ENCODE peak calls at places on chromosomes 6 and 20, in five cellular contexts. U, L, X, W and V are unnamed samples.

GRCh38 chr6:26312501-26313390 is 52.3 kb upstream of the BTN3A2 start:
- DNase-seq in U (peak; percentile 75), X (peak; percentile 77), W (peak; percentile 59), L (peak; percentile 93), V (peak; percentile 86)

GRCh38 chr20:33076662-33077398 is 2.6 kb upstream of the BPIFB4 start:
- DNase-seq in W (no peak), U (no peak), L (no peak), X (no peak), V (peak; percentile 7)

GRCh38 chr6:68967549-68968300 is 332.6 kb downstream of the ADGRB3 start:
- DNase-seq in X (peak; percentile 18), L (peak; percentile 31), U (no peak), W (peak; percentile 26), V (peak; percentile 79)

GRCh38 chr6:45742591-45742990 is 273.1 kb downstream of the CLIC5 start:
- DNase-seq in U (no peak), W (no peak), L (no peak), X (no peak), V (peak; percentile 9)

GRCh38 chr20:41426361-41426900 is 59.8 kb upstream of the EMILIN3 start:
- DNase-seq in L (no peak), W (no peak), U (no peak), X (no peak), V (no peak)

GRCh38 chr20:20139403-20139802 is 87.1 kb downstream of the CFAP61 start:
- DNase-seq in X (no peak), U (no peak), L (no peak), W (no peak), V (no peak)

GRCh38 chr6:134806151-134806550 is 143.8 kb downstream of the ALDH8A1 start:
- DNase-seq in W (no peak), X (no peak), U (no peak), L (no peak), V (peak; percentile 48)

GRCh38 chr6:46746691-46747090 is at the start of gene ANKRD66:
- DNase-seq in U (no peak), X (no peak), L (no peak), W (no peak), V (no peak)

GRCh38 chr6:74249658-74250057 is 553.7 kb downstream of the CD109 start:
- DNase-seq in U (no peak), L (no peak), X (no peak), W (no peak), V (no peak)

GRCh38 chr20:31837896-31838397 is 7.5 kb downstream of the FOXS1 start:
- DNase-seq in U (no peak), W (no peak), X (no peak), L (peak; percentile 43), V (no peak)

GRCh38 chr20:12699374-12700228 is 309.2 kb upstream of the SPTLC3 start:
- DNase-seq in X (no peak), U (no peak), W (peak; percentile 40), L (no peak), V (no peak)

GRCh38 chr6:35713426-35713825 is 23.4 kb upstream of the ARMC12 start:
- DNase-seq in W (no peak), X (no peak), L (no peak), U (no peak), V (no peak)

GRCh38 chr6:122008105-122009100 is 391.0 kb upstream of the HSF2 start:
- DNase-seq in L (peak; percentile 48), X (no peak), W (no peak), U (no peak), V (peak; percentile 43)

GRCh38 chr20:41176711-41177552 is 39.6 kb downstream of the PLCG1 start:
- DNase-seq in W (no peak), U (no peak), X (no peak), L (no peak), V (no peak)

GRCh38 chr20:41161886-41162285 is 24.5 kb downstream of the PLCG1 start:
- DNase-seq in W (no peak), L (no peak), U (no peak), X (no peak), V (no peak)

GRCh38 chr20:20404546-20405092 is 36.7 kb downstream of the INSM1 start:
- DNase-seq in W (no peak), L (no peak), U (no peak), X (no peak), V (no peak)

GRCh38 chr6:158654960-158655485 is 5.2 kb downstream of the SYTL3 start:
- DNase-seq in X (no peak), U (no peak), L (no peak), W (no peak), V (peak; percentile 78)

GRCh38 chr20:48153523-48153922 is 368.2 kb upstream of the SULF2 start:
- DNase-seq in U (no peak), W (peak; percentile 13), L (no peak), X (no peak), V (no peak)

GRCh38 chr6:38846361-38846760 is 131.2 kb downstream of the DNAH8 start:
- DNase-seq in X (no peak), U (no peak), L (no peak), W (no peak), V (no peak)

GRCh38 chr6:73566954-73567591 is 46.2 kb upstream of the EEF1A1 start:
- DNase-seq in U (no peak), L (peak; percentile 59), X (peak; percentile 32), W (peak; percentile 84), V (peak; percentile 58)

GRCh38 chr20:32333988-32334885 is 23.9 kb upstream of the ASXL1 start:
- DNase-seq in X (no peak), W (peak; percentile 59), L (no peak), U (peak; percentile 83), V (no peak)

GRCh38 chr6:12008366-12009179 is 3.5 kb upstream of the HIVEP1 start:
- DNase-seq in U (peak; percentile 92), W (peak; percentile 88), L (peak; percentile 63), X (peak; percentile 81), V (peak; percentile 84)

GRCh38 chr6:160030103-160030502 is 61.2 kb downstream of the IGF2R start:
- DNase-seq in W (peak; percentile 68), X (peak; percentile 87), L (peak; percentile 95), U (peak; percentile 88), V (peak; percentile 97)

GRCh38 chr20:53778041-53778516 is 184.4 kb upstream of the ZNF217 start:
- DNase-seq in W (peak; percentile 83), L (no peak), X (no peak), U (no peak), V (no peak)

GRCh38 chr20:44388466-44389023 is 33.0 kb downstream of the HNF4A start:
- DNase-seq in L (peak; percentile 59), X (peak; percentile 46), U (peak; percentile 77), W (no peak), V (peak; percentile 83)

GRCh38 chr6:142474446-142475289 is 172.9 kb downstream of the ADGRG6 start:
- DNase-seq in U (peak; percentile 51), W (no peak), X (no peak), L (peak; percentile 52), V (peak; percentile 78)

GRCh38 chr6:157770946-157771345 is 52.1 kb upstream of the SNX9 start:
- DNase-seq in U (no peak), X (no peak), W (no peak), L (no peak), V (peak; percentile 19)

GRCh38 chr6:158506577-158506976 is 53.3 kb upstream of the TMEM181 start:
- DNase-seq in X (no peak), L (no peak), U (no peak), W (no peak), V (no peak)

DNA sequence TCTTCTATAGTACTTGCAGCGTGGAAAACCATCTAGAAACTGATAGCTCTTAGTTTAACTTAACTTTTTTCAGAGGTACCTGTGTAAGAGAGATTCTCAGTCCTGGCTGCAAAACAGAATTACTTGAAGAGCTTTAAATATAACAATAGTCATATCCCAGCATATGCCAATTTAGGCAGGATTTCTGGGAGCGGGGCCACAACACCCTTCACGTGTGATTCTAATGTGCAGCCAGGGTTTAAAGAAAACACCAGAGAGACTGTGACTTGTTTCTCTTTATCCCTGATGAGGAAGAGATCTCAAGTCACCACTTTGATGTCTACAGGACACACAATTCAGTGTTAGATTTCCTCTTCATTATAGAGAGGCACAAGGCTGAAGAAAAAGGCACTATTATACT is 103.7 kb downstream of the PDSS2 start:
- DNase-seq in L (no peak), U (no peak), W (no peak), X (no peak), V (no peak)
- H3K27me3 ChIP-seq in L (no peaks in the 10 kb centered on the region), U (no peaks in the 10 kb centered on the region), W (no peaks in the 10 kb centered on the region), X (no peaks in the 10 kb centered on the region), V (no peaks in the 10 kb centered on the region)

GRCh38 chr6:33116881-33117711 is 41.3 kb downstream of the HLA-DPB1 start:
- DNase-seq in U (no peak), L (no peak), X (no peak), W (no peak), V (peak; percentile 34)

GRCh38 chr6:33116417-33116816 is 40.6 kb downstream of the HLA-DPB1 start:
- DNase-seq in W (no peak), L (no peak), U (no peak), X (no peak), V (no peak)

GRCh38 chr6:33114428-33114827 is 38.6 kb downstream of the HLA-DPB1 start:
- DNase-seq in X (no peak), U (no peak), L (no peak), W (no peak), V (no peak)

GRCh38 chr6:33118525-33119123 is 42.8 kb downstream of the HLA-DPB1 start:
- DNase-seq in L (peak; percentile 16), W (no peak), X (no peak), U (no peak), V (peak; percentile 84)

GRCh38 chr6:33117826-33118277 is 42.1 kb downstream of the HLA-DPB1 start:
- DNase-seq in L (no peak), U (no peak), W (no peak), X (no peak), V (no peak)
- H3K27me3 ChIP-seq in L (peaks cover 33% of the 10 kb centered on the region), U (peaks cover 46% of the 10 kb centered on the region), W (peaks cover 7% of the 10 kb centered on the region), X (peaks cover 29% of the 10 kb centered on the region), V (peaks cover 38% of the 10 kb centered on the region)

DNA sequence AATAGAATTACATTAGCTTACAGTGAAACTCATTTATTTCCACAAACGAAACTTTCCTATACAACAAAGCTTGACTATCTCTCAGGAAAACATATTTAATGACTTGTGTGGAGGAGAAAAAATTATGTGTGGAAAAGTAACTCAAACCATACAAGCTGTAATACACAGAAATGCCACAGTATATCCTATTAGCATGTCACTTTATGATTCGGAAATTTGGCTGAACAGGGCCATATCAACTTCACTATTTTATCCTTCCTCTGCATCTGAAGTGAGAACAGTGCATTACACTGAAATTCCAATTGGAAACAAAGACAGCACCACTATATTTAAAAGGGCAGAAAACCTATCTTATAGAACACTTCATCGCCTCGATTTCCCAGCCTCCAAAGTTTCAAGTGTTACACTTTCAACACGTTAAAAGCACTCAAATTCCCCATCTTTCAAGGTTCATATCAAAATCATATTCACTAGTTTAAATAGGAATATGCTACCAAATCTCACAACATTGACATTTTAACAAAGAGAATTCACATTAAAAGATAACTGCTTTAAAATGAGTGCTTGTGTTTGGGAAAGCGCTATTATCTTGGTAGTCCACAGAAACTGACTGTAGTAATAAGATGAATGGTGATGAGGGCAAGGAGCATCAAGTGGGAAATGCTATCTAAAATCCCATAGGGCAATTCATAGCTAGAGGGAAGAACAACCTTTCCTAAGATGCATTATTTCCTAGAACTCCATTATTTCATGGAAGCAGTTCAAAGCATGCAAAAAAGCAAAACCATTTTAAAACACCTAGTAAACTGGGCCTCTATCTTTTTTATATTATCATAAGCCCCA is 1.8 kb downstream of the REV3L start:
- DNase-seq in W (no peak), U (no peak), X (no peak), L (no peak), V (peak; percentile 34)
- H3K27me3 ChIP-seq in W (no peaks in the 10 kb centered on the region), U (no peaks in the 10 kb centered on the region), X (no peaks in the 10 kb centered on the region), L (no peaks in the 10 kb centered on the region), V (no peaks in the 10 kb centered on the region)

DNA sequence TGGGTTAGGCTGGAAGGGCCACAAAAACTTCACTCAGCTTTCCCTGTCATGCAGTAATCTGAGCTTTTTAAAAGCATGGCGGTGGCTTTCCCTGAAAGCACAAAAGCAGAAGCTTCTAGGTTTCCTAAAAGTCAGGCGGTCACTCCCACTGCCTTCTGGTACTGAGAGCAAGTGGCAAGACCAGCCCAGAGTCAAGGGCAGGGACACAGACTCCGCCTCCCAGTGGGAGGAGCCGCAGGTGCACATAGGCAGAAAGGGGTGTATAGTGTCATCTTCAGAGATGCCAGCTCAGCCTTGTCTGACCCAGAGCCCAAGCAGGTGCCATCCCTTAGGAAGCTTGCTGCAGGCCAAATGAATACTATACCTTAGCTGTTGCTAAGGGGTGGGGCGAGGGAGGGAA is 18.0 kb upstream of the PACSIN1 start:
- DNase-seq in U (no peak), X (no peak), L (no peak), W (no peak), V (no peak)
- H3K27me3 ChIP-seq in U (no peaks in the 10 kb centered on the region), X (no peaks in the 10 kb centered on the region), L (no peaks in the 10 kb centered on the region), W (no peaks in the 10 kb centered on the region), V (peaks cover 23% of the 10 kb centered on the region)